ENCODE peak calls at places on chromosome 6, in seven cellular contexts. B, J, O, L, C, T and Y are unnamed samples.

GRCh38 chr6:142851601-142852000 is 93.4 kb downstream of the HIVEP2 start:
- DNase-seq in B (no peak), J (no peak), O (peak; percentile 64), L (no peak), C (no peak), T (no peak), Y (no peak)

GRCh38 chr6:163491901-163492300 is 77.4 kb downstream of the QKI start:
- DNase-seq in B (no peak), J (no peak), O (no peak), L (no peak), C (no peak), T (no peak), Y (no peak)

GRCh38 chr6:149027484-149027883 is 280.7 kb downstream of the UST start:
- DNase-seq in B (no peak), J (no peak), O (no peak), L (no peak), C (no peak), T (no peak), Y (no peak)

GRCh38 chr6:3360727-3361045 is 96.2 kb downstream of the SLC22A23 start:
- DNase-seq in B (no peak), J (no peak), O (no peak), L (no peak), C (no peak), T (no peak), Y (no peak)

GRCh38 chr6:39700362-39700761 is 24.8 kb downstream of the KIF6 start:
- DNase-seq in B (no peak), J (no peak), O (no peak), L (no peak), C (no peak), T (no peak), Y (no peak)

GRCh38 chr6:85574932-85575598 is 18.6 kb downstream of the SNX14 start:
- DNase-seq in B (no peak), J (no peak), O (peak; percentile 84), L (no peak), C (peak; percentile 27), T (no peak), Y (no peak)

GRCh38 chr6:27159725-27160124 is 87.8 kb upstream of the PRSS16 start:
- DNase-seq in B (no peak), J (no peak), O (no peak), L (no peak), C (no peak), T (no peak), Y (no peak)

GRCh38 chr6:52994031-52994788 is 874 bp downstream of the GSTA4 start:
- DNase-seq in B (peak; percentile 32), J (no peak), O (peak; percentile 43), L (no peak), C (peak; percentile 59), T (peak; percentile 28), Y (peak; percentile 51)

GRCh38 chr6:21023210-21023609 is 489.0 kb downstream of the CDKAL1 start:
- DNase-seq in B (no peak), J (no peak), O (peak; percentile 34), L (peak; percentile 37), C (peak; percentile 7), T (no peak), Y (no peak)

GRCh38 chr6:20352346-20352745 is 49.3 kb upstream of the E2F3 start:
- DNase-seq in B (no peak), J (no peak), O (no peak), L (no peak), C (no peak), T (no peak), Y (no peak)

GRCh38 chr6:166508726-166509125 is 77.8 kb downstream of the RAMACL start:
- DNase-seq in B (no peak), J (no peak), O (no peak), L (no peak), C (no peak), T (no peak), Y (no peak)

DNA sequence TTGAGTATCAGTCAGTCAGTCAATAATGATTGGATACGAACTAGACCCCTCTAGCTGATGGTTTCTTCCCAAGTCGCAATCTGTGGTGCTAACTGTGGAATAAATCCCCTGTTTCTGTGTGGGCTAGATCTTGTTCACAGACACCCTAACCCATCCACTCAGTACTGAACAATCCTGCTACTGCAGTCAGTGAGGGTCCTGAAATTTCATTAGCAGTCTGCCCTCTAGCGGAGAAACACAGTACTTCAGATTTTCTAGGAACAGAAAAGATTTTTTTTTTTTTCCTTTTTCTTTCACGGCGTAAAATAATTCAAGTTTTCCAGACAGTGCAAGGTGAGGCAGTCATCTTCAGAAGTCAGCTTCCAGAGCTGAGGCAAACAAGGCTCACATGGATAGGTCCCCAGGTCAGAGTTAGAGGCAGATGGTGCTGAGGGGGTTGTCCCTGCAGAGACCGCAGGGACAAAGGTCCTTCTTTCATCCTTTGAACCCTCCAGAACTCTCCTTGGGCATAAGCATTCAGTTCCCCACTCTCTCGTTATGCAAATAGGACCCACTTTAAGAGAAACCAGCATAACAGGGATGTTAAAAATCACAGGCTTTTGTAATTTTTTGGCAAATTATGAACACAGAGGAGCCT is 119.6 kb downstream of the SCML4 start:
- DNase-seq in B (no peak), J (no peak), O (peak; percentile 30), L (no peak), C (peak; percentile 44), T (no peak), Y (peak; percentile 21)
- H3K4me3 ChIP-seq in B (no peak overlapping the region), J (no peak overlapping the region), O (no peak overlapping the region), L (no peak overlapping the region), C (no peak overlapping the region), T (no peak overlapping the region), Y (no peak overlapping the region)

DNA sequence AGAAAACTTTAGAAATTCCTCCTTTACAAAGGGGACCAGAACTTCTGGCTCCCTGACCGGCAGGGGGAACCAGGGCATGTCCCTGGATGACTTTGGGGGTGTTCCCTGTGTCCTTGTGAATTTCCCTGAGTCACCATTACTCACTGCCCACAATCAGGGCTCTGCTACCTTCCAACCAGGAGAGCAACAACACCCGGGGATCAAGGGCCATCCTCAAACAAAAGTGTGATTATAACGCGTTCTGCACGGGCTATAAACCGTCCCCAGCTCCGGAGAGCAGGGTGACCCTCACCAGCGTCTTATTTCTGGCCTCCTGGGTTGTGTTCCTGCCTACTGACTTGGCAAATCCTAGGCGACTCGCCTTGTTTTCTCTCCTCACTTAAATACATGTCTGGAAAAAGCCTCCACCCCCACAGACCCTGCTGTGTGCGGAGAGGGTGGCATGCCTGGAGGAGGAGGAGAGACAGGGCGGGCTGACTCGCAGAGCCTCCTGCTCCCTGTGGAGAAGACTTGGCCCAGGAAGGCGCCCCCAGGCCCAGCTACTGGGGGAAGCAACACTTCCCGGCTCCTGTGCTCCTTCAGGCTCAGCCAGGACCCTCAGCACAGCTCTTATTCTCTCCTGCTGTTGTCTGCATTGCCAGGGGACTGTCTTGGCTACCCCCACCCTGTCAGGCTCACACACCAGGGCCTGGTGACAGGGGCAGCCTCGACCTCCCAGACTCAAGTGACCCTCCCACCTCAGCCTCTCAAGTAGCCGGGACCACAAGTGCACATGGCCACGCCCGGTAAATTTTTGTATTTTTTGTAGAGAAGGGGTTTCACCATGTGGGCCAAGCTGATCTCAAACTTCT is 54.1 kb downstream of the FGD2 start:
- DNase-seq in B (peak; percentile 64), J (peak; percentile 80), O (peak; percentile 98), L (no peak), C (peak; percentile 97), T (no peak), Y (peak; percentile 40)
- H3K4me3 ChIP-seq in B (no peak overlapping the region), J (peak overlapping the region; percentile 8), O (no peak overlapping the region), L (no peak overlapping the region), C (peak overlapping the region; percentile 1), T (no peak overlapping the region), Y (no peak overlapping the region)

GRCh38 chr6:152634773-152635172 is 2.4 kb downstream of the SYNE1 start:
- DNase-seq in B (no peak), J (no peak), O (no peak), L (peak; percentile 19), C (no peak), T (no peak), Y (no peak)

GRCh38 chr6:152632383-152632782 is 4.8 kb downstream of the SYNE1 start:
- DNase-seq in B (no peak), J (no peak), O (no peak), L (no peak), C (no peak), T (no peak), Y (no peak)

GRCh38 chr6:152636675-152637421 is at the start of gene SYNE1:
- DNase-seq in B (no peak), J (no peak), O (peak; percentile 24), L (peak; percentile 39), C (no peak), T (peak; percentile 26), Y (peak; percentile 56)

GRCh38 chr6:152637422-152638047 is 373 bp upstream of the SYNE1 start:
- DNase-seq in B (no peak), J (no peak), O (no peak), L (no peak), C (no peak), T (no peak), Y (no peak)

DNA sequence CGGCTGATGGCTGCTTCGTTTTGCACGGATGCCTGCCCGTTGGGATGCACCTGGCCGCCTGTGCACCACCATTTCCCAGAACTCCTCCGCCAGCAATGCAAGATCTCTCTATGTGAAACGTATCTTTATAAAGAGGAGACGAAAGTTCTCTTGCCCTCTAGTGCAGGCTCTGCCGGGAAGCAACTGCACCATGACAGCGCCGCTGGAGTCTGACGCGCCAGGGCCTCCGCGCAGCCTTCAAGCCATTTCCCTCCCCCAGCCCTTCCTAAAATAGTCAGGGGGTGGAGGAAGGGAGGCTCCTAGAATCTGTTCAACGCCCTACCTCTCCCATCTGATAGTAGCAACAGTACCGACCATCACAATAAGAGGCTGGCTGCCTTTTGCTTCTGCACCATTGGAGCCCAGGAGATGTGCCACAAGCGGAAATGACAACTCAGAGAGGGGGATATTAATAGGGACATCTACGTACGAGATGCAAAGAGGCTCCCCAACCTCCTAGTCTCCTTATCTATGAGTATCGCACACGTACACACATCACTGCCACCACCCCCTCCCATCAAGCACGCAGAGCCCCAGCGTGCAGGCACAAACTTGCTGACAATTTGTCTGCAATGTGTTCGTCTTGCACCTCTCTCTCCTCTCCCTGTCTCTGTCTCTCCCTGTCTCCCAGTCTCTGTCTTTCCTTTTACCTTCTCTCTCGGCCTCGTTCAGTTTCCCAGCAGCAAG is 1.1 kb downstream of the SYNE1 start:
- DNase-seq in B (peak; percentile 18), J (no peak), O (peak; percentile 4), L (peak; percentile 46), C (peak; percentile 20), T (no peak), Y (peak; percentile 68)
- H3K4me3 ChIP-seq in B (peak overlapping the region; percentile 25), J (peak overlapping the region; percentile 63), O (peak overlapping the region; percentile 28), L (peak overlapping the region; percentile 35), C (peak overlapping the region; percentile 45), T (peak overlapping the region; percentile 56), Y (peak overlapping the region; percentile 73)

DNA sequence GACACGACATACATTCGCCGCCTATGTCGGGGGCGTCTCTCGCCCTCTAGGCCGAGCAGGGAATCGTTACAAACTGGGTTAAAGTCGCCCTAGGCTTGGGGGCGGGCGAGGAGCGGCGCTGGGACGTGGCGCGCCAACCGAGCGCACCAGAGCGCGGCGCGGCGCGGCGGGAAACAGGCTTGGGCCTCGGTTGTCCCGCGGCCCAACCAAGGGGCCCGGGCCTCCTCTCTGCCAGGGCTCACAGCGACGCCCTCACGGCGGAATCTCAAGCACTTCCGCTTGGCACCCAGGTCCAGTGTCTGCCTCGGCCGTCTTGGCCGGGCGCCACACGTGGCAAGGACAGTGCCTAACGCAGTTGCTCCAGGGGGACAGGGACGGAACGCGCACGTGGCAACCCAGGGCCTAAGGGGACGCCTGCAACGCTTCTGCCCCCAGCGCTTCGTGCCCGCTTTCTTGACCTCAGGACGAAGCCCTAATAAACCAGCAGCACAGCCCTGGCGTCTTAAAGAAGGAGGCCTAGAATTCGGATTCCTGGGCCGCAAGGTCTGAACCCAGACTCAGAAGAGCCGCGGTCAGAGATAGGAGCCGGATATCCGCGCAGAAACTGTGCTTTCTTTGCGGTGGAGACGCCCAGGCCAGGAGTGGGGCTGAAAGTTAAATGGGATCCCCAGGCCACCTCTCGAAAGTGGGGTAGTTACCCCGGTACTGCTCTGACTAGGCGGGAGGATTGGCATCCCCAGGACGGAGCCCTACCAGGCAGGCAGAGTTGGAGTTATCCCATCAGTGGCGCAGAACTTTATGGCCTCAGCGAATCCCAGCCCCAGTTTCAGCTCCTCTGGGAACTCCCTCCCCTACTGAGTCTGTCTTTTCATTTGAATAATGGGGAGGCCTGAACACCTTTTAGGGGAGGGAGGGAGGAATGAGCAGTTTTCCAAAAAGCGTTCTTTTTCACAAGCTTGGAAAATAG is 71.7 kb downstream of the NCR2 start:
- DNase-seq in B (no peak), J (no peak), O (no peak), L (no peak), C (no peak), T (no peak), Y (no peak)
- H3K4me3 ChIP-seq in B (no peak overlapping the region), J (no peak overlapping the region), O (no peak overlapping the region), L (no peak overlapping the region), C (no peak overlapping the region), T (no peak overlapping the region), Y (peak overlapping the region; percentile 9)